ENCODE peak calls at places on chromosomes 12 and 14, in six cellular contexts. U is left ventricle myocardium inferior, G is lung, J is neural progenitor cell, L is body of pancreas, D is brain microvascular endothelial cell. B is an unnamed sample. For H3K27me3, the result is how much of the 10 kb centered on the place peaks cover.

GRCh38 chr12:47870175-47870781 is 34.5 kb downstream of the VDR start:
- DNase-seq in L (peak), G (no peak), J (peak), D (no peak), U (peak), B (no peak)

GRCh38 chr14:61973981-61974380 is 211.8 kb downstream of the SNAPC1 start:
- DNase-seq in U (no peak), D (peak), J (no peak), G (no peak), L (no peak), B (no peak)

GRCh38 chr12:23099104-23099503 is 474.1 kb downstream of the ETNK1 start:
- DNase-seq in L (no peak), D (no peak), G (no peak), J (peak), U (no peak), B (no peak)

GRCh38 chr12:23536293-23536692 is 413.2 kb downstream of the SOX5 start:
- DNase-seq in D (no peak), J (no peak), U (no peak), L (peak), G (no peak), B (peak)

GRCh38 chr12:636632-637031 is 26.6 kb downstream of the NINJ2 start:
- DNase-seq in J (no peak), D (no peak), U (no peak), G (no peak), L (no peak), B (no peak)

GRCh38 chr12:48419409-48419935 is 52.9 kb upstream of the ANP32D start:
- DNase-seq in G (no peak), J (no peak), U (no peak), L (no peak), D (no peak), B (no peak)

GRCh38 chr12:92927055-92927435 is 2.0 kb downstream of the EEA1 start:
- DNase-seq in J (peak), L (no peak), D (peak), U (no peak), G (no peak), B (no peak)

GRCh38 chr12:53726946-53727309 is 324 bp downstream of the CALCOCO1 start:
- DNase-seq in L (no peak), G (no peak), D (no peak), U (no peak), J (peak), B (no peak)

GRCh38 chr12:12999276-12999958 is 648 bp downstream of the HEBP1 start:
- DNase-seq in D (no peak), L (peak), G (no peak), U (no peak), J (peak), B (no peak)

GRCh38 chr12:7557227-7557626 is 53.6 kb upstream of the CD163 start:
- DNase-seq in G (no peak), J (no peak), U (no peak), L (no peak), D (no peak), B (no peak)

GRCh38 chr14:93683241-93683640 is 105.0 kb downstream of the PRIMA1 start:
- DNase-seq in U (no peak), G (no peak), J (peak), D (no peak), L (no peak), B (no peak)

GRCh38 chr14:54627325-54627717 is 60.4 kb downstream of the SAMD4A start:
- DNase-seq in J (no peak), U (no peak), G (no peak), D (peak), L (no peak), B (no peak)

GRCh38 chr14:75399819-75400678 is 27.8 kb upstream of the JDP2 start:
- DNase-seq in D (no peak), G (peak), J (no peak), L (peak), U (peak), B (no peak)

GRCh38 chr12:115294443-115295133 is 610.6 kb upstream of the TBX3 start:
- DNase-seq in J (no peak), U (no peak), G (no peak), D (no peak), L (no peak), B (no peak)

GRCh38 chr12:237026-237815 is 23.3 kb upstream of the SLC6A12 start:
- DNase-seq in U (no peak), G (no peak), J (no peak), D (no peak), L (peak), B (no peak)

GRCh38 chr14:104888489-104889373 is 23.7 kb downstream of the CEP170B start:
- DNase-seq in D (no peak), J (no peak), U (peak), G (no peak), L (no peak), B (peak)

GRCh38 chr14:22848391-22849164 is 12.2 kb downstream of the MMP14 start:
- DNase-seq in D (peak), L (peak), J (peak), G (peak), U (peak), B (no peak)

GRCh38 chr14:100782516-100783320 is 43.2 kb upstream of the MEG3 start:
- DNase-seq in G (no peak), J (no peak), U (no peak), L (peak), D (no peak), B (no peak)

GRCh38 chr12:24049101-24049500 is 99.6 kb upstream of the SOX5 start:
- DNase-seq in D (no peak), U (no peak), G (no peak), L (no peak), J (no peak), B (no peak)

GRCh38 chr12:89693639-89694202 is 14.9 kb downstream of the ATP2B1 start:
- DNase-seq in L (no peak), J (no peak), U (no peak), G (no peak), D (no peak), B (no peak)

GRCh38 chr14:101200650-101201516 is 297.4 kb upstream of the RTL1 start:
- DNase-seq in G (no peak), U (no peak), J (no peak), L (no peak), D (no peak), B (no peak)

GRCh38 chr12:98587084-98587483 is 6.4 kb upstream of the SLC25A3 start:
- DNase-seq in D (no peak), L (no peak), U (no peak), G (no peak), J (no peak), B (no peak)

GRCh38 chr12:98592825-98593322 is 612 bp upstream of the SLC25A3 start:
- DNase-seq in U (no peak), J (no peak), D (no peak), L (no peak), G (no peak), B (no peak)

GRCh38 chr12:98594050-98594853 is 766 bp downstream of the SLC25A3 start:
- DNase-seq in L (peak), G (peak), D (no peak), U (peak), J (peak), B (no peak)

GRCh38 chr12:98593351-98594049 is at the start of gene SLC25A3:
- DNase-seq in L (peak), D (peak), J (peak), G (peak), U (peak), B (peak)

GRCh38 chr12:98591209-98591608 is 2.3 kb upstream of the SLC25A3 start:
- DNase-seq in J (no peak), D (peak), G (no peak), U (no peak), L (no peak), B (no peak)
- TF ChIP-seq CTCF in J (no peak), D (peak), G (no peak), U (no peak), L (no peak), B (no peak)

GRCh38 chr14:35336171-35337073 is 44.2 kb downstream of the PSMA6 start:
- DNase-seq in L (peak), D (peak), G (peak), U (peak), J (peak), B (no peak)
- H3K4me3 ChIP-seq in L (no peak), D (no peak), G (no peak), U (peak), J (no peak), B (no peak)

DNA sequence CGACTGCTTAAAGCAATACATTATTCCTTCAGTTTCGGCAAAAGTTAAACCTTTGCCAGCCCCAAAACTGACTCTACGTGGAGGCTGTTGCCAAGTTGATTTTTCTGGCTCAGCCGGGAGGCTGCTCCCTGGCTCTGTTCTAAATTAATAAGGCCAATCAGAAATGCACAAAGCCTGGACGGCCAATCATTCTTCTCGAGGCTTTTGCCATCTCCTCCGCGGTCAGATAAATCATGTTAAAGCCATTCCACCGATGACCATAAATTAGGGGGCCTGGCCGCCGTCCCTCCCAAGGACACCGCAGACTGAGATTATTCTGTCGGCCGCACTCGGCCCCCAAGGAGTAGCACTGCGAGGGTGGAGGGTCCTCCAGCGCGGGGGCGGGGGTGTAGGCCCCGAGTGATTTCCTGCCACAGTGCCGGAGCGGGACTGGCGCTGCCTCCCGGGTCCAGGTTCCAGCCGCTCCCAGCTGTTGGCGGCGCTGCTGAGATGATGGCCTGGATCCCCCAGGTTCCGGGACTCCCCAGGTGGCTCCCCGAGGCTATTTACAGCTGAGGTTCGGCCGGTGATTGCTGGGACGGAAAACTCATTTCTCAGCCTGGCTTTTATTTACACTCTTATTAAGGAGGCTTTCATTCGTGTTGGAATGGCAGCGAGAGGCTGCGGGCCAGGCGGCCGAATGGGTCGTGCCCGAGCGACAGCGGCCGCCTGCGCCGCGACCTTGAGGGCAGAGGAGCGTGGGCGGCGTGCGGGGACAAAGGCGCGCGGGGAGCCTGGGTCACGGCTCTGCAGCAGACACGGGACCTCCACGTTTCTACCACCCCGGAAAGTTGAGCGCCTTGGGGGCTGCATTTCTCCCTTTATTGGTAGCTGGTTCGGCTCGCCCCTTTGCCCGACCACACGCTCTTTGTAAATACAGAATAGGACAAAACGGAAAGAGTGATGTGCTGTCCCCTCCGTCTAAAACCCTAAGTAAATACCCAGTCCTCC is 165.2 kb downstream of the MON2 start:
- DNase-seq in J (peak), D (peak), U (peak), G (peak), L (peak), B (peak)
- H3K27me3 ChIP-seq in J (under half), D (under half), U (under half), G (under half), L (under half), B (under half)

DNA sequence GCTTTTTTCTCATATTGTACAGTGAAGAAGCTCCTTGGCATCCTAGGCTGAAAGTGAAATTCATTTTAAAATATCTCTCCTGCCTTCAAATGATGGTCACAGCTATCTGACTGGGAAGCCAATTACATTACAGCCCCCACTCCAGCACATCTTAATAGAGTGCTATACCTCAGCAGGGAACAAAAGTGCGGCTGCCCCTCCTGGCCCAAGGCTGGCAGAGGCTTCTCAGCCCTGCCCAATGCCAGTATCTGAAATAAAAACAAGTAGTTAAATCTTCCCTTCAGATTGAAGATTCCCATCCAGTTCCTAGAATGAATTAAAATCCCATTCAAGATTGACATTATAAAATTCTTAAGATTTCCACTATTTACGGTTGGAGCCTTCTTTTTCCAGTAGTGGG is 54.9 kb upstream of the GNG2 start:
- DNase-seq in J (no peak), U (no peak), G (no peak), L (no peak), D (no peak), B (no peak)
- TF ChIP-seq CTCF in J (peak), U (no peak), G (no peak), L (no peak), D (peak), B (no peak)

GRCh38 chr14:21309238-21309636 is 29.4 kb downstream of the RPGRIP1 start:
- DNase-seq in L (no peak), G (no peak), U (no peak), J (no peak), D (no peak), B (no peak)

GRCh38 chr14:21307641-21308040 is 27.8 kb downstream of the RPGRIP1 start:
- DNase-seq in J (no peak), L (no peak), D (no peak), G (no peak), U (no peak), B (peak)

GRCh38 chr14:21309956-21310355 is 30.1 kb downstream of the RPGRIP1 start:
- DNase-seq in L (no peak), D (no peak), G (no peak), J (no peak), U (no peak), B (no peak)

GRCh38 chr14:21308479-21309237 is 28.8 kb downstream of the RPGRIP1 start:
- DNase-seq in D (peak), L (peak), U (peak), J (peak), G (peak), B (peak)

DNA sequence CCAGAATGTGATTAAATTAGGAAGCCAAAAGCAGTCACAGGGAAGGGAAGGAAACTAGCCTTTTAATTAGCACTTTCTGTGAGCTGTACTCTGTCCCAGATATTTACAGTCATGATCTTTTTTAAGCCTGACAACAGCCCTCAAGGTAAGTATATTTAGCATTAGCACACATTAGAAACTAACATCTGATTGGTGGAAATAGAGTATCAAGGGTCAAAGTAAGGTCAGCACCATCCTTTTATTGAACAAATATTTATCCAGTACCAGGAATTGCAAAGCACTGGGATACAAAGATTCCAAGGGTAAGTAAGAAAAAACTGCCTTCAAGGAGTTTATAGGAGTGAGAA is 28.2 kb downstream of the RPGRIP1 start:
- DNase-seq in G (no peak), J (no peak), D (no peak), L (no peak), U (no peak), B (no peak)
- H3K4me3 ChIP-seq in G (no peak), J (peak), D (peak), L (no peak), U (peak), B (peak)

GRCh38 chr12:95796982-95797289 is 6.4 kb upstream of the NTN4 start:
- DNase-seq in L (no peak), U (no peak), D (no peak), J (no peak), G (no peak), B (no peak)
- H3K27me3 ChIP-seq in L (under half), U (under half), D (under half), J (under half), G (under half), B (under half)

DNA sequence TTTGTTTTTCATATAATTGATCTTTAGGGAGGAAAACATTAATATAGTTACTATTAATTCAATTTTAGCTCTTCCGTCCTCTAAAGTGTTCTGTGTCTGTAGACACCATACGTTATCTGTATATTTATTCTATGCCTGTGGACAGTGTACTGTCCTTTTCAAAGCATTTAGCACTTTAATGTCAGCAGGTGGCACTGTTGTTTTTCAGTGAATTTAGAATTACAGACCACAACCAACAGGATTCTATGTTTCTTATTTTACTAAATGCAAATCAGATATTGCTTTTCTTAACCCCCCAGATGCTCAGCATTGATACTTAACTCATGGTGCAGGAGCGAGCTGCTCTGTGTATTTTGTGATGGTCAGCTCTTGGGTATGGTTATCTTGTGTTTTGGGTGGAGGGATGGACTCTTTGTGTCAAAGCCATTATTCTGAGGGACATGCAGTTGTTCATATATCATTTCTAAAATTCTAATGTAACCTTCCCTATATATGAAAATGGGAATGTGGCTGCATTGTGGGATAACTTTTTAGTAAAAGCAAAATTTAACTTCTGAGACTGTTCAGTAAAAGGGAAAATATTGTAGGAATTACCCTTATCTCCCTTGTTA is 65.2 kb downstream of the PAPOLA start:
- DNase-seq in U (no peak), L (no peak), D (peak), G (no peak), J (peak), B (no peak)
- TF ChIP-seq CTCF in U (peak), L (peak), D (peak), G (no peak), J (peak), B (peak)

GRCh38 chr12:118190266-118190665 is 54.3 kb downstream of the PEBP1 start:
- DNase-seq in G (no peak), U (no peak), L (no peak), J (peak), D (peak), B (no peak)

GRCh38 chr12:118189761-118190181 is 53.8 kb downstream of the PEBP1 start:
- DNase-seq in D (peak), G (no peak), U (peak), J (peak), L (peak), B (no peak)

GRCh38 chr12:118185602-118186397 is 49.9 kb downstream of the PEBP1 start:
- DNase-seq in G (no peak), D (no peak), L (no peak), J (no peak), U (no peak), B (no peak)

GRCh38 chr12:118188690-118189371 is 52.9 kb downstream of the PEBP1 start:
- DNase-seq in D (peak), J (no peak), L (peak), U (peak), G (no peak), B (no peak)

DNA sequence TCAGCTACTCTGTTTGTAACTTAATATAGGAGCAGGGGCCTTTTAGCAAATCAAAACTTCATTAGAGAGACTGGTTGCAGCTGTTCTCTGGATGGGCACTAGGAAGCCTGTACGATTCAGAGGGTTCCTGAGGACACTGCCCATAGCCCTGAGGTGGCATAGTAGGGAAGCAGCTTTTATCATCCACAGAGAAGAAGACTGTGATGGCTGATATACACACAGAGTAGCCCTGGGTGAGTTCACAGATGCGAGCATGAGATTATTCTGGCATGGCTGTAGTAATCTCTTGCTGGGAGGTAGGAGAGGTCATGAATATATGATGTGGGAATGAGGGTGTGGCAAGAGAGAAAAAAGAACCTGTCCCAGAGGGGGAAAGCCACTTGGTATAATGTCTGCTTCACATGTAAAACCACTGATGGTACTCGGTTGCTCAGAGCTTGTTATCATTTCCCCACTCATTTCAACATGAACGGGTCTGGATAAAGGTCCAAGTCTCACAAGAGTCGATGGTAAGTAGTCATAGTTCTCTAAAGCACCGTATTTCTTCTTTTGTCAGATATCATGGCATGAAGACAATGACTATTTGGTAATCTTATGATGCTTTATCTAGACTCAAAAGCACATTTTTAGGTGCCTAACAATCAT is 51.9 kb downstream of the PEBP1 start:
- DNase-seq in U (no peak), L (no peak), J (no peak), D (no peak), G (no peak), B (no peak)
- H3K4me3 ChIP-seq in U (peak), L (no peak), J (no peak), D (no peak), G (no peak), B (no peak)

GRCh38 chr12:132544498-132544897 is 54.5 kb downstream of the FBRSL1 start:
- DNase-seq in J (no peak), U (no peak), L (no peak), D (no peak), G (no peak), B (no peak)
- H3K27me3 ChIP-seq in J (half or more), U (under half), L (under half), D (under half), G (under half), B (under half)

DNA sequence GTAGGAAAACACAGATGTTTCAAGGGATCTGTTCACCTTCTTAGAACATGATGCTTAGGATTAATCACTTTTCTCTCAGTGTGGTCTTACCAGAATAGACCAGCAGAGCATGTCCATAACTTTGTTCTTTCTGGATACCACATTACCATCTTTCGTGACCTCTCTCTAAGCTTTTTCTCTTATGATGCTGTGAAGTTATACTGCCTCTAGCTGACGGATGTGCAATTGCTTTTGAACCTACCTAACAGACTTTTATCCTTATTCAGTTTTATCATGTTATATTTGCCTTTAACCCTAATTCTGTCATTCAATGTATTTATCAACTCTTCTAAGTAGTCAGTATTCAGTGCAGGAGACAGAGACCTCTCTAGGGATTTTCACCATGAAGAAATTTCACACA is 246.7 kb downstream of the DACT1 start:
- DNase-seq in U (no peak), J (no peak), L (no peak), G (no peak), D (no peak), B (no peak)
- TF ChIP-seq CTCF in U (peak), J (peak), L (no peak), G (no peak), D (peak), B (peak)